ENCODE peak calls at places on chromosome 11, in seven cellular contexts. One of them, this sample, is unnamed.

GRCh38 chr11:74641289-74641688 is 48.9 kb downstream of the POLD3 start:
- DNase-seq in kidney tubule cell: no peak
- DNase-seq in AG09309: no peak
- DNase-seq in stimulated activated CD8-positive, alpha-beta memory T cell treated with anti-CD3 and anti-CD28 coated beads, Interleukin-12 subunit alpha, Interleukin-12 subunit beta, amount 100 ng/mL, for 1 hour: no peak
- DNase-seq in activated CD4-positive, CD25-positive, alpha-beta regulatory T cell treated with anti-CD3 and anti-CD28 coated beads, Interleukin-2, amount 50 U/mL, for 16 hours: no peak
- DNase-seq in NCI-H1417: peak; percentile 87
- DNase-seq in caudate nucleus: no peak
- DNase-seq in this sample: no peak

GRCh38 chr11:133809525-133810178 is 35.7 kb downstream of the SPATA19 start:
- DNase-seq in kidney tubule cell: no peak
- DNase-seq in AG09309: no peak
- DNase-seq in stimulated activated CD8-positive, alpha-beta memory T cell treated with anti-CD3 and anti-CD28 coated beads, Interleukin-12 subunit alpha, Interleukin-12 subunit beta, amount 100 ng/mL, for 1 hour: no peak
- DNase-seq in activated CD4-positive, CD25-positive, alpha-beta regulatory T cell treated with anti-CD3 and anti-CD28 coated beads, Interleukin-2, amount 50 U/mL, for 16 hours: no peak
- DNase-seq in NCI-H1417: no peak
- DNase-seq in caudate nucleus: no peak
- DNase-seq in this sample: no peak

GRCh38 chr11:33928564-33928963 is 36.7 kb upstream of the LMO2 start:
- DNase-seq in kidney tubule cell: no peak
- DNase-seq in AG09309: no peak
- DNase-seq in stimulated activated CD8-positive, alpha-beta memory T cell treated with anti-CD3 and anti-CD28 coated beads, Interleukin-12 subunit alpha, Interleukin-12 subunit beta, amount 100 ng/mL, for 1 hour: no peak
- DNase-seq in activated CD4-positive, CD25-positive, alpha-beta regulatory T cell treated with anti-CD3 and anti-CD28 coated beads, Interleukin-2, amount 50 U/mL, for 16 hours: no peak
- DNase-seq in NCI-H1417: no peak
- DNase-seq in caudate nucleus: no peak
- DNase-seq in this sample: no peak

GRCh38 chr11:41175304-41175972 is 284.0 kb downstream of the LRRC4C start:
- DNase-seq in kidney tubule cell: no peak
- DNase-seq in AG09309: no peak
- DNase-seq in stimulated activated CD8-positive, alpha-beta memory T cell treated with anti-CD3 and anti-CD28 coated beads, Interleukin-12 subunit alpha, Interleukin-12 subunit beta, amount 100 ng/mL, for 1 hour: no peak
- DNase-seq in activated CD4-positive, CD25-positive, alpha-beta regulatory T cell treated with anti-CD3 and anti-CD28 coated beads, Interleukin-2, amount 50 U/mL, for 16 hours: no peak
- DNase-seq in NCI-H1417: no peak
- DNase-seq in caudate nucleus: no peak
- DNase-seq in this sample: no peak

GRCh38 chr11:2768471-2769408 is 68.9 kb upstream of the KCNQ1OT1 start:
- DNase-seq in kidney tubule cell: peak; percentile 90
- DNase-seq in AG09309: peak; percentile 14
- DNase-seq in stimulated activated CD8-positive, alpha-beta memory T cell treated with anti-CD3 and anti-CD28 coated beads, Interleukin-12 subunit alpha, Interleukin-12 subunit beta, amount 100 ng/mL, for 1 hour: no peak
- DNase-seq in activated CD4-positive, CD25-positive, alpha-beta regulatory T cell treated with anti-CD3 and anti-CD28 coated beads, Interleukin-2, amount 50 U/mL, for 16 hours: no peak
- DNase-seq in NCI-H1417: no peak
- DNase-seq in caudate nucleus: no peak
- DNase-seq in this sample: peak; percentile 67

GRCh38 chr11:76791861-76792260 is 8.7 kb downstream of the TSKU start:
- DNase-seq in kidney tubule cell: peak; percentile 32
- DNase-seq in AG09309: peak; percentile 55
- DNase-seq in stimulated activated CD8-positive, alpha-beta memory T cell treated with anti-CD3 and anti-CD28 coated beads, Interleukin-12 subunit alpha, Interleukin-12 subunit beta, amount 100 ng/mL, for 1 hour: no peak
- DNase-seq in activated CD4-positive, CD25-positive, alpha-beta regulatory T cell treated with anti-CD3 and anti-CD28 coated beads, Interleukin-2, amount 50 U/mL, for 16 hours: no peak
- DNase-seq in NCI-H1417: no peak
- DNase-seq in caudate nucleus: no peak
- DNase-seq in this sample: no peak

GRCh38 chr11:11084337-11084736 is 226.5 kb upstream of the ZBED5 start:
- DNase-seq in kidney tubule cell: no peak
- DNase-seq in AG09309: no peak
- DNase-seq in stimulated activated CD8-positive, alpha-beta memory T cell treated with anti-CD3 and anti-CD28 coated beads, Interleukin-12 subunit alpha, Interleukin-12 subunit beta, amount 100 ng/mL, for 1 hour: no peak
- DNase-seq in activated CD4-positive, CD25-positive, alpha-beta regulatory T cell treated with anti-CD3 and anti-CD28 coated beads, Interleukin-2, amount 50 U/mL, for 16 hours: no peak
- DNase-seq in NCI-H1417: no peak
- DNase-seq in caudate nucleus: no peak
- DNase-seq in this sample: no peak

GRCh38 chr11:78801161-78801884 is 226.7 kb upstream of the NARS2 start:
- DNase-seq in kidney tubule cell: peak; percentile 78
- DNase-seq in AG09309: peak; percentile 98
- DNase-seq in stimulated activated CD8-positive, alpha-beta memory T cell treated with anti-CD3 and anti-CD28 coated beads, Interleukin-12 subunit alpha, Interleukin-12 subunit beta, amount 100 ng/mL, for 1 hour: no peak
- DNase-seq in activated CD4-positive, CD25-positive, alpha-beta regulatory T cell treated with anti-CD3 and anti-CD28 coated beads, Interleukin-2, amount 50 U/mL, for 16 hours: no peak
- DNase-seq in NCI-H1417: peak; percentile 16
- DNase-seq in caudate nucleus: no peak
- DNase-seq in this sample: peak; percentile 59

GRCh38 chr11:86693501-86693900 is 21.1 kb upstream of the ME3 start:
- DNase-seq in kidney tubule cell: no peak
- DNase-seq in AG09309: no peak
- DNase-seq in stimulated activated CD8-positive, alpha-beta memory T cell treated with anti-CD3 and anti-CD28 coated beads, Interleukin-12 subunit alpha, Interleukin-12 subunit beta, amount 100 ng/mL, for 1 hour: no peak
- DNase-seq in activated CD4-positive, CD25-positive, alpha-beta regulatory T cell treated with anti-CD3 and anti-CD28 coated beads, Interleukin-2, amount 50 U/mL, for 16 hours: no peak
- DNase-seq in NCI-H1417: no peak
- DNase-seq in caudate nucleus: no peak
- DNase-seq in this sample: no peak

GRCh38 chr11:122772945-122773344 is 65.4 kb upstream of the CRTAM start:
- DNase-seq in kidney tubule cell: no peak
- DNase-seq in AG09309: no peak
- DNase-seq in stimulated activated CD8-positive, alpha-beta memory T cell treated with anti-CD3 and anti-CD28 coated beads, Interleukin-12 subunit alpha, Interleukin-12 subunit beta, amount 100 ng/mL, for 1 hour: no peak
- DNase-seq in activated CD4-positive, CD25-positive, alpha-beta regulatory T cell treated with anti-CD3 and anti-CD28 coated beads, Interleukin-2, amount 50 U/mL, for 16 hours: no peak
- DNase-seq in NCI-H1417: no peak
- DNase-seq in caudate nucleus: no peak
- DNase-seq in this sample: peak; percentile 13

This sample was measured in kidney glomerular epithelial cell.